ENCODE peak calls at places on chromosomes 11 and 22, in eight cellular contexts. O, D, U, S, G, M, K and L are unnamed samples.

GRCh38 chr11:30459821-30460220 is 126.3 kb downstream of the MPPED2 start:
- DNase-seq in K (no peak), S (no peak), M (no peak), D (no peak), U (no peak), O (no peak), G (no peak), L (no peak)

GRCh38 chr11:130472434-130472961 is 24.1 kb downstream of the ADAMTS15 start:
- DNase-seq in U (no peak), M (no peak), G (no peak), O (no peak), K (no peak), S (no peak), D (no peak), L (no peak)

GRCh38 chr22:37137131-37137530 is 12.6 kb downstream of the IL2RB start:
- DNase-seq in M (no peak), K (no peak), D (no peak), U (no peak), S (no peak), O (peak), G (no peak), L (no peak)

GRCh38 chr11:69580529-69580928 is 60.4 kb upstream of the CCND1 start:
- DNase-seq in M (no peak), G (no peak), D (no peak), S (no peak), O (no peak), U (no peak), K (no peak), L (no peak)

GRCh38 chr11:18699269-18699596 is 654 bp downstream of the TMEM86A start:
- DNase-seq in S (no peak), K (no peak), G (no peak), O (peak), M (no peak), D (no peak), U (no peak), L (no peak)

GRCh38 chr11:1772270-1773130 is 8.8 kb upstream of the CTSD start:
- DNase-seq in K (peak), D (peak), S (no peak), U (peak), O (no peak), G (peak), M (peak), L (peak)

GRCh38 chr11:2932850-2933251 is 3.6 kb upstream of the PHLDA2 start:
- DNase-seq in M (no peak), U (no peak), K (peak), G (no peak), S (no peak), D (peak), O (no peak), L (no peak)

GRCh38 chr22:37163618-37164534 is 14.2 kb upstream of the IL2RB start:
- DNase-seq in G (peak), K (no peak), O (no peak), U (no peak), S (no peak), M (no peak), D (no peak), L (no peak)

GRCh38 chr11:7457211-7457610 is 28.1 kb upstream of the OLFML1 start:
- DNase-seq in D (peak), S (no peak), U (no peak), M (no peak), G (no peak), K (no peak), O (no peak), L (no peak)

GRCh38 chr22:19204640-19205039 is 26.1 kb upstream of the SLC25A1 start:
- DNase-seq in D (no peak), G (no peak), S (no peak), K (peak), M (no peak), U (no peak), O (no peak), L (no peak)

GRCh38 chr11:75768112-75768908 is at the start of gene DGAT2:
- DNase-seq in S (peak), D (peak), U (peak), O (peak), G (peak), K (peak), M (peak), L (no peak)

GRCh38 chr11:64233913-64234839 is at the start of gene VEGFB:
- DNase-seq in O (peak), G (peak), M (peak), U (no peak), S (peak), D (peak), K (peak), L (no peak)

GRCh38 chr22:48806227-48806781 is 1021.4 kb downstream of the BRD1 start:
- DNase-seq in S (no peak), M (no peak), D (no peak), O (no peak), U (no peak), G (no peak), K (peak), L (no peak)

GRCh38 chr11:33545941-33546340 is 154.7 kb downstream of the C11orf91 start:
- DNase-seq in S (no peak), K (no peak), G (no peak), U (no peak), D (peak), M (no peak), O (no peak), L (no peak)

GRCh38 chr11:66619080-66619554 is 2.7 kb downstream of the RBM14 start:
- DNase-seq in G (no peak), M (no peak), O (no peak), K (no peak), D (peak), U (no peak), S (no peak), L (peak)

GRCh38 chr11:28521075-28521474 is 412.9 kb downstream of the METTL15 start:
- DNase-seq in K (no peak), O (no peak), S (no peak), U (no peak), M (no peak), G (no peak), D (peak), L (no peak)

GRCh38 chr11:111602865-111603632 is 800 bp downstream of the SIK2 start:
- DNase-seq in S (no peak), M (peak), D (peak), G (no peak), U (no peak), K (peak), O (peak), L (no peak)

GRCh38 chr11:34052608-34053160 is 1.2 kb downstream of the CAPRIN1 start:
- DNase-seq in K (peak), M (peak), G (no peak), D (no peak), O (no peak), U (no peak), S (peak), L (no peak)

GRCh38 chr11:121466063-121466794 is 13.5 kb upstream of the SORL1-AS1 start:
- DNase-seq in K (peak), G (no peak), D (peak), U (peak), M (peak), S (peak), O (peak), L (peak)

GRCh38 chr11:84430661-84431060 is 1144.5 kb upstream of the CCDC90B start:
- DNase-seq in O (no peak), G (no peak), S (no peak), U (no peak), M (no peak), D (no peak), K (no peak), L (no peak)

GRCh38 chr11:115980747-115981475 is 476.7 kb upstream of the CADM1 start:
- DNase-seq in G (no peak), M (no peak), U (no peak), D (no peak), K (no peak), S (no peak), O (peak), L (no peak)

GRCh38 chr11:15907806-15908205 is 448.5 kb downstream of the SOX6 start:
- DNase-seq in M (no peak), S (no peak), D (no peak), U (no peak), K (no peak), G (no peak), O (no peak), L (no peak)

GRCh38 chr11:65428578-65429068 is 6.0 kb downstream of the NEAT1 start:
- DNase-seq in S (no peak), G (no peak), U (no peak), O (no peak), K (no peak), M (no peak), D (peak), L (no peak)

GRCh38 chr11:74418509-74418895 is 20.3 kb upstream of the PGM2L1 start:
- DNase-seq in D (peak), G (no peak), S (no peak), M (no peak), O (no peak), K (no peak), U (peak), L (no peak)